ENCODE peak calls at places on chromosomes 3 and 15, in eight cellular contexts. U, N, L, P, E, S, K and Z are unnamed samples.

GRCh38 chr3:121895121-121895520 is 920 bp downstream of the SLC15A2 start:
- DNase-seq in N (no peak), S (no peak), P (no peak), K (peak; percentile 81), E (no peak), U (no peak), L (no peak), Z (peak; percentile 49)

GRCh38 chr3:111979689-111980025 is 831 bp downstream of the ABHD10 start:
- DNase-seq in K (no peak), P (no peak), U (no peak), N (no peak), L (no peak), S (peak; percentile 5), E (no peak), Z (no peak)

GRCh38 chr3:157107644-157108133 is 52.3 kb downstream of the CCNL1 start:
- DNase-seq in S (no peak), P (no peak), K (peak; percentile 31), U (no peak), E (no peak), L (no peak), N (no peak), Z (no peak)

GRCh38 chr3:136008732-136009456 is 43.4 kb downstream of the PPP2R3A start:
- DNase-seq in L (no peak), P (peak; percentile 44), K (no peak), S (no peak), E (no peak), N (no peak), U (no peak), Z (no peak)

GRCh38 chr3:87336761-87337160 is 60.4 kb upstream of the POU1F1 start:
- DNase-seq in L (no peak), S (peak; percentile 59), U (no peak), E (no peak), P (no peak), N (peak; percentile 64), K (no peak), Z (no peak)

GRCh38 chr15:90789496-90789895 is 72.3 kb downstream of the BLM start:
- DNase-seq in S (no peak), N (no peak), L (no peak), P (no peak), K (no peak), E (no peak), U (no peak), Z (no peak)

GRCh38 chr3:153731036-153731435 is 390.2 kb upstream of the ARHGEF26 start:
- DNase-seq in L (no peak), E (no peak), N (no peak), S (no peak), P (no peak), K (no peak), U (no peak), Z (no peak)

GRCh38 chr3:26198609-26199008 is 408.7 kb downstream of the OXSM start:
- DNase-seq in E (no peak), S (no peak), L (no peak), P (no peak), K (no peak), N (no peak), U (no peak), Z (no peak)

GRCh38 chr15:56918907-56919707 is 663 bp downstream of the TCF12 start:
- DNase-seq in K (peak; percentile 80), P (peak; percentile 63), S (peak; percentile 59), N (peak; percentile 34), L (peak; percentile 23), U (peak; percentile 48), E (peak; percentile 75), Z (peak; percentile 66)

GRCh38 chr3:185537369-185537970 is 14.9 kb downstream of the LIPH start:
- DNase-seq in S (peak; percentile 68), E (peak; percentile 63), L (peak; percentile 90), U (peak; percentile 61), K (peak; percentile 26), N (peak; percentile 99), P (peak; percentile 19), Z (peak; percentile 84)

GRCh38 chr3:72821170-72821781 is 27.0 kb downstream of the SHQ1 start:
- DNase-seq in S (peak; percentile 80), K (no peak), E (peak; percentile 63), U (no peak), L (no peak), N (peak; percentile 30), P (peak; percentile 41), Z (peak; percentile 9)